ENCODE peak calls at places on chromosomes 13 and 19, in ten cellular contexts. T is sigmoid colon; I is GM23248; Y is Karpas-422; F is A549; M is adrenal gland; P is aorta; J is mammary epithelial cell; C is CD8-positive, alpha-beta memory T cell; A is psoas muscle. Z is an unnamed sample. For H3K4me1 and H3K9me3, the result is how much of the 10 kb centered on the place peaks cover.

GRCh38 chr19:15280048-15280725 is 47.9 kb upstream of the EPHX3 start:
- DNase-seq in T (no peak), I (peak), Y (no peak), F (no peak), M (peak), P (no peak), J (no peak), C (no peak), A (peak), Z (no peak)

GRCh38 chr13:101785858-101786257 is 333.4 kb downstream of the ITGBL1 start:
- DNase-seq in T (no peak), I (peak), Y (peak), F (peak), M (peak), P (no peak), J (peak), C (no peak), A (no peak), Z (no peak)

GRCh38 chr19:38046254-38047047 is 139.4 kb downstream of the SIPA1L3 start:
- DNase-seq in T (no peak), I (no peak), Y (peak), F (no peak), M (no peak), P (no peak), J (no peak), C (no peak), A (no peak), Z (peak)

GRCh38 chr13:48448963-48449614 is 36.2 kb upstream of the LPAR6 start:
- DNase-seq in T (no peak), I (peak), Y (no peak), F (no peak), M (no peak), P (no peak), J (peak), C (no peak), A (no peak), Z (no peak)

GRCh38 chr19:42323852-42324654 is 1.4 kb upstream of the MEGF8 start:
- DNase-seq in T (no peak), I (peak), Y (peak), F (no peak), M (no peak), P (no peak), J (no peak), C (no peak), A (no peak), Z (peak)

GRCh38 chr13:93534181-93534700 is 307.6 kb downstream of the GPC6 start:
- DNase-seq in T (peak), I (peak), Y (no peak), F (no peak), M (no peak), P (no peak), J (no peak), C (no peak), A (no peak), Z (no peak)

GRCh38 chr13:26897706-26898550 is 137.3 kb upstream of the GPR12 start:
- DNase-seq in T (no peak), I (no peak), Y (peak), F (no peak), M (no peak), P (no peak), J (no peak), C (no peak), A (no peak), Z (no peak)

GRCh38 chr13:76538004-76538403 is 348.2 kb downstream of the KCTD12 start:
- DNase-seq in T (no peak), I (no peak), Y (no peak), F (no peak), M (no peak), P (no peak), J (no peak), C (no peak), A (no peak), Z (no peak)

GRCh38 chr13:27794075-27794691 is 1.9 kb downstream of the GSX1 start:
- DNase-seq in T (no peak), I (no peak), Y (no peak), F (no peak), M (no peak), P (no peak), J (no peak), C (no peak), A (no peak), Z (no peak)

GRCh38 chr13:42561752-42562467 is 12.0 kb upstream of the TNFSF11 start:
- DNase-seq in T (no peak), I (no peak), Y (no peak), F (no peak), M (no peak), P (no peak), J (no peak), C (no peak), A (no peak), Z (no peak)

GRCh38 chr13:31067416-31068118 is 94.1 kb downstream of the HSPH1 start:
- DNase-seq in T (no peak), I (peak), Y (no peak), F (peak), M (no peak), P (no peak), J (peak), C (no peak), A (no peak), Z (no peak)

GRCh38 chr19:23771761-23772667 is 13.3 kb upstream of the ZNF681 start:
- DNase-seq in T (no peak), I (no peak), Y (no peak), F (no peak), M (no peak), P (no peak), J (peak), C (no peak), A (no peak), Z (no peak)

GRCh38 chr13:89457977-89458376 is 1786.8 kb downstream of the SLITRK5 start:
- DNase-seq in T (no peak), I (peak), Y (no peak), F (peak), M (no peak), P (no peak), J (peak), C (no peak), A (no peak), Z (no peak)

GRCh38 chr13:77898097-77898496 is 20.5 kb downstream of the EDNRB start:
- DNase-seq in T (no peak), I (peak), Y (no peak), F (no peak), M (no peak), P (no peak), J (no peak), C (no peak), A (no peak), Z (no peak)

GRCh38 chr19:35744688-35745327 is 410 bp downstream of the U2AF1L4 start:
- DNase-seq in T (peak), I (peak), Y (peak), F (peak), M (peak), P (peak), J (peak), C (peak), A (peak), Z (peak)

GRCh38 chr13:46396341-46396740 is 9.3 kb upstream of the RUBCNL start:
- DNase-seq in T (no peak), I (peak), Y (no peak), F (no peak), M (no peak), P (no peak), J (no peak), C (no peak), A (no peak), Z (no peak)

GRCh38 chr19:54162241-54162805 is 2.8 kb upstream of the LENG1 start:
- DNase-seq in T (peak), I (peak), Y (peak), F (peak), M (peak), P (peak), J (peak), C (peak), A (peak), Z (peak)

GRCh38 chr19:41407271-41407670 is 9.7 kb downstream of the BCKDHA start:
- DNase-seq in T (no peak), I (no peak), Y (peak), F (no peak), M (no peak), P (no peak), J (no peak), C (no peak), A (no peak), Z (no peak)

GRCh38 chr13:32261567-32261966 is 53.6 kb downstream of the ZAR1L start:
- DNase-seq in T (peak), I (peak), Y (peak), F (no peak), M (peak), P (peak), J (peak), C (no peak), A (peak), Z (peak)

GRCh38 chr13:67156718-67157049 is 73.5 kb downstream of the PCDH9 start:
- DNase-seq in T (no peak), I (no peak), Y (no peak), F (no peak), M (no peak), P (no peak), J (no peak), C (no peak), A (no peak), Z (no peak)

GRCh38 chr19:38788478-38789243 is at the start of gene LGALS7B:
- DNase-seq in T (peak), I (no peak), Y (peak), F (no peak), M (no peak), P (no peak), J (no peak), C (no peak), A (peak), Z (no peak)

GRCh38 chr13:21949818-21950429 is 279.1 kb downstream of the FGF9 start:
- DNase-seq in T (no peak), I (no peak), Y (no peak), F (no peak), M (no peak), P (no peak), J (no peak), C (no peak), A (no peak), Z (no peak)

GRCh38 chr13:40445557-40445990 is 220.9 kb downstream of the FOXO1 start:
- DNase-seq in T (no peak), I (no peak), Y (peak), F (no peak), M (peak), P (peak), J (peak), C (no peak), A (peak), Z (peak)

GRCh38 chr19:23415561-23416191 is 20.4 kb upstream of the ZNF91 start:
- DNase-seq in T (no peak), I (peak), Y (no peak), F (no peak), M (no peak), P (peak), J (peak), C (no peak), A (peak), Z (peak)

GRCh38 chr13:87107626-87108025 is 563.5 kb upstream of the SLITRK5 start:
- DNase-seq in T (no peak), I (peak), Y (no peak), F (no peak), M (no peak), P (no peak), J (no peak), C (no peak), A (no peak), Z (no peak)

GRCh38 chr13:56400774-56401173 is 739.9 kb upstream of the PRR20A start:
- DNase-seq in T (no peak), I (no peak), Y (no peak), F (no peak), M (no peak), P (no peak), J (no peak), C (no peak), A (no peak), Z (no peak)

GRCh38 chr19:17550076-17550667 is 5.3 kb upstream of the COLGALT1 start:
- DNase-seq in T (no peak), I (no peak), Y (no peak), F (no peak), M (no peak), P (no peak), J (no peak), C (no peak), A (no peak), Z (no peak)
- H3K4me1 ChIP-seq in T (under half), I (under half), Y (under half), F (under half), M (under half), P (under half), J (under half), C (under half), A (under half), Z (under half)

DNA sequence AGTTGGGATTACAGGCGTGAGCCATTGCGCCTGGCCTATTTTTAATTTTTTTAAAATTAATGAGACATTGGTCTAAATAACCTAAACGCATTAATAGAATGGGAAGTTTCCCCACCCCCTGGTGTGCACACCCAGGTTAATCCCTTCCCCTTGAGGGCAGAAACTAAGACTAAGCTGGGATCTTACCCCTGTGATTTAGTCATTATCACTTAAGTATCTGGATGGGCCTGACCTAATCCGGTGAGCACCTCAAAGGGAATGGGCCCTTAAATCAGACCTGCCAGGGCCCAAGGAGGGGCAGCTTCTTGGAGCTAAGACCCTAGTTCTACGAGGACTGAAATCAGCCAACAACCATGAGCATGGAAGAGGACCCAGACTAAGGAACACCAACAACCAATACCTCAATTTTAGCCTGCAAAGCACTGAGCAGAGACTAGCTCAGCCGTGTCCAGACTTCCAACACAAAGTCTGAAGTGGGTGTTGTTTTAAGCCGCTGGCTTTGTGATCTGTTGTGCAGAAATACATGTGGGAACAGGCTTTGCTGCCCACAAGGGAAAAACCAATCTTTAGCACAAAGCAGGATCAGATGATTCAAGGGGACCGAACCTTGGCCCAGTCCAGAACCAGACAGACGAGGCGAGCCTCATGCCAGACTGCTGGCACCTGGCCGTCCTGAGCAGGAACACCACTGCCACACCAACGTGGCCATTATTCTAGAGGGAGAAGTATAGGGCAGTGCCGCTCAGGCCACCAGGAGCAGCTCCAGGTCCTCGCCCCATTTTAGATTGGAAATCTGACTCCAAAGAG is 7.1 kb downstream of the UBE2S start:
- DNase-seq in T (no peak), I (no peak), Y (peak), F (no peak), M (no peak), P (no peak), J (no peak), C (no peak), A (no peak), Z (no peak)
- H3K27ac ChIP-seq in T (no peak), I (no peak), Y (no peak), F (no peak), M (no peak), P (no peak), J (no peak), C (no peak), A (no peak), Z (no peak)

DNA sequence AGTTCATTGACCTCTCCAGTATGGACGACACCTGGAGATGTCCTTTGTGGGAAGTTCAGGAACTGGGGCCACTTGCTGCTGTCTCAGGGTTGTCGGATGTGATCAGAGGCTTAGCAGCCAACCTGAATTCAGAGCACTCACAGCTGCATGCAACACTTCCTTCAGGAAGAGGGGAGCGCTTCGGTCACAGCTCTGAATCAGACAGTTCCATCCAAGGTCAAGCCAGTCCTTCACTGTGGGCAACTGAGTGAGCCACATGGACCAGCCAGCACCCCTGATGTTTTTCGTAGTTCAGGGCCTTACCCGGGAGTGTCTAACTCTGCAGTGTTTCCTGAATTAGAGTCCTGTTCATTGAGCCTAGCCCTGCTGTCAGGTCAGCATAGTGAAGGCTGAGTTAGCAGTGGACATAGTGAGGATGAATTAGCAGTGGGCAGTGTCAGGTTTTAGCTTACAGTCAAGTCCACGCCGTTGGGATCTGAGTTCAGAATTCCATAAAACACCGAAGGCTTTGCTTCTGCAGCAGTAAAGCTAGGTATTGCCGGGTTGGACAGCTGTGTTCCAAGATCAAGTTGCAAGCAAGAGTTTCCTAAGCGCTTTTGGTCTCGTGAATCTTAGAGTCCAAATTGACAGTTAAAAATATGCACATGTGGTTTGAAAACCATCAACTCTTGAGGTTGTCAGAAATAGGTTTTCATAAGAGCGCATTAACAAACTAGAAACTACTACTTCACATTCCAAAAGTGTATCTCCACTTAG is 5.1 kb downstream of the ZNF555 start:
- DNase-seq in T (no peak), I (no peak), Y (peak), F (no peak), M (no peak), P (no peak), J (no peak), C (no peak), A (no peak), Z (no peak)
- H3K9me3 ChIP-seq in T (under half), I (under half), Y (under half), F (half or more), M (under half), P (under half), J (under half), C (under half), A (under half), Z (under half)

GRCh38 chr13:61765181-61765742 is 349.6 kb upstream of the PCDH20 start:
- DNase-seq in T (no peak), I (no peak), Y (no peak), F (no peak), M (no peak), P (no peak), J (no peak), C (no peak), A (no peak), Z (no peak)
- H3K4me1 ChIP-seq in T (under half), I (under half), Y (under half), F (under half), M (under half), P (under half), J (under half), C (under half), A (under half), Z (under half)

DNA sequence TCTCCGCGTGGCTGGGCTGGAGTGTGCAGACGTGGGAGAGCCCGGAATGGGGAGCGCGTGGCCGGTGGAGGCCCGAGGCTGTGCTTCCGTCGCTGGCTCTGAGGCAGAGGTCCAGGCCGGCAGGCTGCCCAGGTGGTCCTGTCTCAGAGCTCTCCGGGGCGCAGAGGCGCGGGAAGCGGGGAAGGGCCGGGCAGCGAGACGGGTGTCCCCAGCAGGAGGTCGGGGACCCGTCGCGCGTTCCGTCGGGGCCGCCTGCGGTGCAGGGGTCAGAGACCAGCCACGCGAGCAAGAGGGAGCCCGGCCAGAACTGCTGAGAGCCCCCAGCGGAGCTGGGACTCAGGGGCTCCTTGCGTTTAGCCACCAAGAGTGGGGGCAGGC is 1.3 kb upstream of the C1QTNF9 start:
- DNase-seq in T (peak), I (no peak), Y (no peak), F (no peak), M (no peak), P (no peak), J (no peak), C (no peak), A (no peak), Z (no peak)
- H3K27ac ChIP-seq in T (peak), I (no peak), Y (no peak), F (no peak), M (no peak), P (no peak), J (no peak), C (no peak), A (no peak), Z (no peak)

DNA sequence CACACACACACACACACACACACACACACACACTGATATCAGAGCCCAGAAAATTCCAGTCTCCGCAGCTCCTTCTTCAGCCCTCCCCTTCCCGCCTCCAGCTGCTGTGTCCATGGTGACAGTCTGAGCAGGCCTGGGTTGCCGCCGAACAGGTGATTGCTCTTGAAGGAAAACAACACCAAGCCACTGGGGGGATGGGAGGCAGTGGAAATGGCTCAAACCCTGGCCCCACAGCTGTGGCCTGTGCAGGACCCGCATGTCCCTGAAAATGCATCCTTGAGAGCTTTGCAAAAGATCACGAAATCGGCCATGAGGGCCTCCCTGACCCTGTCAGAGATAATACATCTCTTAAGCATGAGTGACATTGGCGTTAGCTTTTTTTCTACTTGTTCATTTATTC is 117.9 kb upstream of the PEG3 start:
- DNase-seq in T (no peak), I (no peak), Y (no peak), F (no peak), M (peak), P (no peak), J (no peak), C (no peak), A (no peak), Z (no peak)
- H3K9me3 ChIP-seq in T (under half), I (under half), Y (under half), F (under half), M (under half), P (under half), J (under half), C (under half), A (under half), Z (under half)

DNA sequence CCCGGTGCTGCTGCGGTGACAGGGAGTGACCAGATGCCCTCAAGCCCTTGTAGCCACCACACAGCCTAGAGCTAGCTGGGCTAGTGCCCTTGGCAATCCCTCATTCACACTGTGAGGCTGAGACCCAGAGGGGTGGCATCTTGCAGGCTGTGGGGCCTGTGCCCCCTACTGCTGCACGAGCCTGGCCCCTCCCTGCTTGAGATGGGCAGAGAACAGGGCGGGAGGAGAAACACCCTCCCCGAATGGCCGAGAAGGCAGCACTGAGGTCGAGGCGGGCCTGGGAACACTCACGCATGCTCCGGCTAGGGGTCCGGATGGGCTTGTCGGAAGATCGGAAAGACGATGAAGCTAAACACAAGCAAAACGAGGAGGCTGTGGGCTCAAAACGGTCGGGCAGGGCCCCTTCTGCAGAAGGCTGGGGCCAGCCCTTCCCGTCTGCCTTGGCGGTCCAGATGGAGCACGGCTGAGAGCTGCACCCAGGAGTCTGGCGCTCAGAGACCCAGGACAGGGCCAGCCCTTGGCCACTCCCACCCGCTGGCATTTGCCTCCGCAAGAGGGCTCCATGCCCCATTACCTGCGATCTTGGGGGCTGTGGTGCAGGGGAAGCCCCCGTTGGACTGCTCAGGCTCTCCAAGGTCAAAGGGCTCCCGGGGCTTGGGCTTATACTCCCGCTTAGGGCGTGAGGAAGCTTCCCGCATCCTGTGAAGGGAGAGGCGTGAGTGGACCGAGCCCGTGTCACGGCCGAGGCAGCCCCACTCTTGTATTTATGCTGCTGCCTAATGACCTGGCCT is 18.9 kb downstream of the MPND start:
- DNase-seq in T (no peak), I (no peak), Y (no peak), F (no peak), M (no peak), P (peak), J (no peak), C (no peak), A (no peak), Z (no peak)
- H3K4me1 ChIP-seq in T (under half), I (under half), Y (under half), F (under half), M (under half), P (under half), J (under half), C (under half), A (under half), Z (under half)

GRCh38 chr19:10516671-10517286 is 468 bp downstream of the S1PR5 start:
- DNase-seq in T (no peak), I (peak), Y (peak), F (no peak), M (no peak), P (no peak), J (peak), C (peak), A (no peak), Z (no peak)
- H3K27ac ChIP-seq in T (no peak), I (no peak), Y (no peak), F (peak), M (no peak), P (no peak), J (peak), C (peak), A (no peak), Z (no peak)